ENCODE peak calls at places on chromosomes 3 and 15, in four cellular contexts. One of them, this sample, is unnamed.

GRCh38 chr3:9713142-9713541 is 9.5 kb downstream of the CPNE9 start:
- DNase-seq in ovary: no peak
- DNase-seq in HCT116: no peak
- DNase-seq in suprapubic skin: no peak
- DNase-seq in this sample: no peak

GRCh38 chr3:161020264-161020663 is 84.9 kb downstream of the B3GALNT1 start:
- DNase-seq in ovary: no peak
- DNase-seq in HCT116: no peak
- DNase-seq in suprapubic skin: no peak
- DNase-seq in this sample: no peak

GRCh38 chr3:13248640-13249039 is 171.5 kb downstream of the NUP210 start:
- DNase-seq in ovary: no peak
- DNase-seq in HCT116: no peak
- DNase-seq in suprapubic skin: no peak
- DNase-seq in this sample: no peak

GRCh38 chr3:124221286-124221821 is 229.4 kb upstream of the ROPN1 start:
- DNase-seq in ovary: no peak
- DNase-seq in HCT116: no peak
- DNase-seq in suprapubic skin: no peak
- DNase-seq in this sample: no peak

GRCh38 chr3:14774431-14774830 is 44.3 kb upstream of the FGD5 start:
- DNase-seq in ovary: peak; percentile 9
- DNase-seq in HCT116: no peak
- DNase-seq in suprapubic skin: peak; percentile 32
- DNase-seq in this sample: no peak

GRCh38 chr15:101623367-101624304 is 28.5 kb downstream of the TM2D3 start:
- DNase-seq in ovary: no peak
- DNase-seq in HCT116: no peak
- DNase-seq in suprapubic skin: no peak
- DNase-seq in this sample: no peak

GRCh38 chr3:186951640-186952552 is 21.6 kb downstream of the ST6GAL1 start:
- DNase-seq in ovary: no peak
- DNase-seq in HCT116: no peak
- DNase-seq in suprapubic skin: no peak
- DNase-seq in this sample: no peak

GRCh38 chr3:127825764-127826163 is 3.4 kb upstream of the MGLL start:
- DNase-seq in ovary: no peak
- DNase-seq in HCT116: no peak
- DNase-seq in suprapubic skin: no peak
- DNase-seq in this sample: no peak

GRCh38 chr3:120331071-120331470 is 18.1 kb downstream of the LRRC58 start:
- DNase-seq in ovary: no peak
- DNase-seq in HCT116: no peak
- DNase-seq in suprapubic skin: no peak
- DNase-seq in this sample: no peak

GRCh38 chr15:40320409-40320808 is 3.1 kb upstream of the INAFM2 start:
- DNase-seq in ovary: no peak
- DNase-seq in HCT116: no peak
- DNase-seq in suprapubic skin: no peak
- DNase-seq in this sample: peak; percentile 6

GRCh38 chr3:128343287-128344045 is 123.2 kb downstream of the DNAJB8 start:
- DNase-seq in ovary: no peak
- DNase-seq in HCT116: no peak
- DNase-seq in suprapubic skin: no peak
- DNase-seq in this sample: peak; percentile 80

GRCh38 chr15:55256281-55257013 is 33.2 kb downstream of the RAB27A start:
- DNase-seq in ovary: no peak
- DNase-seq in HCT116: no peak
- DNase-seq in suprapubic skin: no peak
- DNase-seq in this sample: no peak

GRCh38 chr3:171369156-171369555 is 91.0 kb downstream of the TNIK start:
- DNase-seq in ovary: no peak
- DNase-seq in HCT116: no peak
- DNase-seq in suprapubic skin: no peak
- DNase-seq in this sample: no peak

GRCh38 chr15:78065284-78065872 is 12.1 kb downstream of the TBC1D2B start:
- DNase-seq in ovary: peak; percentile 82
- DNase-seq in HCT116: no peak
- DNase-seq in suprapubic skin: peak; percentile 88
- DNase-seq in this sample: peak; percentile 64

GRCh38 chr15:69758810-69759410 is 306.3 kb downstream of the RPLP1 start:
- DNase-seq in ovary: no peak
- DNase-seq in HCT116: no peak
- DNase-seq in suprapubic skin: no peak
- DNase-seq in this sample: peak; percentile 33

GRCh38 chr15:73859236-73859635 is 14.1 kb upstream of the TBC1D21 start:
- DNase-seq in ovary: no peak
- DNase-seq in HCT116: no peak
- DNase-seq in suprapubic skin: peak; percentile 20
- DNase-seq in this sample: no peak

GRCh38 chr3:168061332-168061996 is 34.3 kb downstream of the GOLIM4 start:
- DNase-seq in ovary: no peak
- DNase-seq in HCT116: no peak
- DNase-seq in suprapubic skin: no peak
- DNase-seq in this sample: no peak

GRCh38 chr3:157088506-157089454 is 71.2 kb downstream of the CCNL1 start:
- DNase-seq in ovary: peak; percentile 96
- DNase-seq in HCT116: peak; percentile 78
- DNase-seq in suprapubic skin: peak; percentile 97
- DNase-seq in this sample: peak; percentile 97

GRCh38 chr3:168248383-168249047 is 152.8 kb upstream of the GOLIM4 start:
- DNase-seq in ovary: no peak
- DNase-seq in HCT116: no peak
- DNase-seq in suprapubic skin: no peak
- DNase-seq in this sample: peak; percentile 41

GRCh38 chr3:48492461-48493202 is 11.3 kb downstream of the SHISA5 start:
- DNase-seq in ovary: no peak
- DNase-seq in HCT116: no peak
- DNase-seq in suprapubic skin: peak; percentile 15
- DNase-seq in this sample: no peak

GRCh38 chr3:138747229-138747628 is 87.5 kb downstream of the PIK3CB start:
- DNase-seq in ovary: no peak
- DNase-seq in HCT116: no peak
- DNase-seq in suprapubic skin: no peak
- DNase-seq in this sample: no peak

GRCh38 chr3:57778499-57778898 is 22.4 kb downstream of the SLMAP start:
- DNase-seq in ovary: no peak
- DNase-seq in HCT116: no peak
- DNase-seq in suprapubic skin: no peak
- DNase-seq in this sample: no peak

GRCh38 chr3:187641319-187641976 is 28.7 kb downstream of the SST start:
- DNase-seq in ovary: no peak
- DNase-seq in HCT116: no peak
- DNase-seq in suprapubic skin: no peak
- DNase-seq in this sample: no peak

GRCh38 chr15:50968353-50968752 is 59.9 kb downstream of the AP4E1 start:
- DNase-seq in ovary: no peak
- DNase-seq in HCT116: no peak
- DNase-seq in suprapubic skin: no peak
- DNase-seq in this sample: no peak

GRCh38 chr3:62586356-62586755 is 213.0 kb upstream of the FEZF2 start:
- DNase-seq in ovary: no peak
- DNase-seq in HCT116: no peak
- DNase-seq in suprapubic skin: no peak
- DNase-seq in this sample: no peak

GRCh38 chr15:92149029-92149428 is 244.7 kb upstream of the ST8SIA2 start:
- DNase-seq in ovary: no peak
- DNase-seq in HCT116: no peak
- DNase-seq in suprapubic skin: no peak
- DNase-seq in this sample: no peak

GRCh38 chr15:62958528-62958927 is 84.0 kb upstream of the TPM1 start:
- DNase-seq in ovary: no peak
- DNase-seq in HCT116: no peak
- DNase-seq in suprapubic skin: no peak
- DNase-seq in this sample: peak; percentile 73

GRCh38 chr3:11136871-11137626 is 17.2 kb upstream of the HRH1 start:
- DNase-seq in ovary: peak; percentile 65
- DNase-seq in HCT116: peak; percentile 100
- DNase-seq in suprapubic skin: peak; percentile 83
- DNase-seq in this sample: no peak

GRCh38 chr3:194369522-194370279 is at the start of gene LRRC15:
- DNase-seq in ovary: no peak
- DNase-seq in HCT116: no peak
- DNase-seq in suprapubic skin: no peak
- DNase-seq in this sample: no peak

GRCh38 chr15:83061680-83062079 is 5.4 kb downstream of the BTBD1 start:
- DNase-seq in ovary: no peak
- DNase-seq in HCT116: no peak
- DNase-seq in suprapubic skin: no peak
- DNase-seq in this sample: no peak

GRCh38 chr3:15356186-15356585 is 23.8 kb upstream of the SH3BP5 start:
- DNase-seq in ovary: no peak
- DNase-seq in HCT116: no peak
- DNase-seq in suprapubic skin: no peak
- DNase-seq in this sample: no peak

GRCh38 chr3:17730318-17730967 is 12.0 kb downstream of the TBC1D5 start:
- DNase-seq in ovary: no peak
- DNase-seq in HCT116: peak; percentile 53
- DNase-seq in suprapubic skin: no peak
- DNase-seq in this sample: no peak

GRCh38 chr3:188157407-188157806 is 3.5 kb downstream of the LPP start:
- DNase-seq in ovary: no peak
- DNase-seq in HCT116: no peak
- DNase-seq in suprapubic skin: no peak
- DNase-seq in this sample: no peak

GRCh38 chr3:112974894-112975293 is at the start of gene CD200R1:
- DNase-seq in ovary: no peak
- DNase-seq in HCT116: no peak
- DNase-seq in suprapubic skin: no peak
- DNase-seq in this sample: no peak

DNA sequence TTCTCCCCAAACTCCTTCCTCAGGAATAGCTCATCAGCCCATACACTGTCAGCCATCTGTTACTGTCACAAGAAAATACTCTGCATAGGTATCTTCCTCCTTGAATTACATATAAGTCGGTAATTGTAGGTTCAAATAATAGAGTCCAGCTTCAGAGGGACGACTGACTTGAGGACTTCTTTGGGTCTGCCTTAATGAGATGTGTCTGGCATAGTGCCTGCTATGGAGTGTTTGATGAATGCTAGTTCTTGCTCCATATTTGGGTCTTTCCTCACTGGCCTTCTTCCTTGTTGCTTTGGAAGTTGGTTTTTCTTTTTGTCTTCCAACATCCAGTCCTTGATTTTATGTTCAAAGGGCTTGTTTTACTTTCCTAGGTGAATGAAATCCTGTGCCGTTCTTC is 66.4 kb upstream of the ACKR4 start:
- DNase-seq in ovary: no peak
- DNase-seq in HCT116: no peak
- DNase-seq in suprapubic skin: no peak
- DNase-seq in this sample: no peak
- TF ChIP-seq POLR2A in ovary: no peak
- TF ChIP-seq POLR2A in HCT116: no peak
- TF ChIP-seq POLR2A in suprapubic skin: no peak
- TF ChIP-seq POLR2A in this sample: no peak

GRCh38 chr15:52002351-52002750 is 16.7 kb upstream of the MAPK6 start:
- DNase-seq in ovary: no peak
- DNase-seq in HCT116: no peak
- DNase-seq in suprapubic skin: no peak
- DNase-seq in this sample: no peak
- H3K36me3 ChIP-seq in ovary: no peaks in the 10 kb centered on the region
- H3K36me3 ChIP-seq in HCT116: no peaks in the 10 kb centered on the region
- H3K36me3 ChIP-seq in suprapubic skin: no peaks in the 10 kb centered on the region
- H3K36me3 ChIP-seq in this sample: no peaks in the 10 kb centered on the region

DNA sequence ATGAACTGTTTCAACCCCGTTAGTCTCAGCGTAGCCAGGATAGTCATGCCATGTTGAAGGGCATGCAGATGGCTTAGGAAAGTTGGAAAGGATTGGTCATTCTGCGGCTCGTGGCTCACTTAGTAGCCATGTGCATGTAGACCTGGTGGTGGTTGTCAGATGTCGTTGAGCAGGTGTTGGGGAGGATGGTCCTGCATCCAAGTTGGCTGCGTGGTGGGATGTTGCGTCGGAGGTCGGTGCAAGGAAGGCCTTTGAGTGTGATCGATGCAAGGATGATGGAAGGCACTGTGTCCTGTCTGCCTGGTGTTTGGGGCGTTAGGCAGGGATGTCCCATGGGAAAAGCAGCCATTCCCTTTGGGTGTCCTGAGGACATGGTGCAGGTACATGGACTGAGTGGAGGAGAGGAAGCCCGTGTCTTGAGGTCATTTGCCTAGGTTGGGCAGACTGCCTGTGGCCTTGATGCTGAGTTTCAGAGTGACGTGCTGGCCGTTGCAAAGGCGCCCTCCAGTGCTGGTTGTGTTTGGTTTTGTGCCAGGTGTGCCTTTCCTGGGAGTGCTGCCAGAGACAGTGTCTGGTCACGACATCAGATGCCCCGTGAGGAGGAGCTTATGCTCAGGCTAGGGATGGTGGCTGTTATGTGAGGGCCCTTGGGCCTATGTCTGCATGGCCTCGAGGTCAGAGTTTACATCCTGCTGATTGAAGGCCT is 103.4 kb downstream of the SNRPN start:
- DNase-seq in ovary: no peak
- DNase-seq in HCT116: no peak
- DNase-seq in suprapubic skin: peak; percentile 41
- DNase-seq in this sample: no peak
- H3K9me3 ChIP-seq in ovary: peaks cover 65% of the 10 kb centered on the region
- H3K9me3 ChIP-seq in HCT116: peaks cover 66% of the 10 kb centered on the region
- H3K9me3 ChIP-seq in suprapubic skin: peaks cover 96% of the 10 kb centered on the region
- H3K9me3 ChIP-seq in this sample: peaks cover 100% of the 10 kb centered on the region

GRCh38 chr3:169772530-169772950 is 656 bp upstream of the MYNN start:
- DNase-seq in ovary: peak; percentile 78
- DNase-seq in HCT116: peak; percentile 75
- DNase-seq in suprapubic skin: no peak
- DNase-seq in this sample: peak; percentile 83

GRCh38 chr3:169772951-169773816 is at the start of gene MYNN:
- DNase-seq in ovary: peak; percentile 95
- DNase-seq in HCT116: peak; percentile 73
- DNase-seq in suprapubic skin: peak; percentile 96
- DNase-seq in this sample: peak; percentile 93

GRCh38 chr3:169765281-169765624 is 393 bp upstream of the TERC start:
- DNase-seq in ovary: no peak
- DNase-seq in HCT116: no peak
- DNase-seq in suprapubic skin: no peak
- DNase-seq in this sample: no peak

GRCh38 chr3:169771651-169772529 is 1.3 kb upstream of the MYNN start:
- DNase-seq in ovary: peak; percentile 69
- DNase-seq in HCT116: peak; percentile 65
- DNase-seq in suprapubic skin: peak; percentile 61
- DNase-seq in this sample: peak; percentile 64

GRCh38 chr3:169769287-169770181 is at the start of gene ACTRT3:
- DNase-seq in ovary: peak; percentile 60
- DNase-seq in HCT116: peak; percentile 35
- DNase-seq in suprapubic skin: peak; percentile 83
- DNase-seq in this sample: peak; percentile 60
- TF ChIP-seq POLR2A in ovary: no peak
- TF ChIP-seq POLR2A in HCT116: no peak
- TF ChIP-seq POLR2A in suprapubic skin: no peak
- TF ChIP-seq POLR2A in this sample: peak; percentile 57